ENCODE peak calls at places on chromosomes 16 and 17, in eight cellular contexts. Q is activated CD8-positive, alpha-beta memory T cell treated with anti-CD3 and anti-CD28 coated beads for 4 hours; J is M059J; Y is fibroblast of lung; I is uterus; E is stimulated activated CD4-positive, alpha-beta T cell treated with anti-CD3 and anti-CD28 coated beads, Interleukin-1b, Interleukin-23, amount 100 ng/mL, for 1 hour; B is fibroblast of villous mesenchyme; H is T-helper 1 cell. D is an unnamed sample.

GRCh38 chr16:50449800-50450199 is 81.0 kb upstream of the BRD7 start:
- DNase-seq in E (no peak), Y (no peak), H (no peak), I (no peak), Q (no peak), B (no peak), J (no peak), D (no peak)

GRCh38 chr17:62781826-62782225 is 26.3 kb downstream of the MARCHF10 start:
- DNase-seq in H (no peak), B (peak; percentile 51), E (no peak), J (no peak), Y (peak; percentile 55), I (no peak), Q (no peak), D (no peak)

GRCh38 chr16:66695935-66696668 is 441 bp downstream of the CMTM4 start:
- DNase-seq in H (peak; percentile 9), I (peak; percentile 19), J (peak; percentile 34), B (no peak), Q (no peak), E (no peak), Y (no peak), D (peak; percentile 59)

GRCh38 chr16:72666267-72666666 is 381.7 kb downstream of the ZFHX3 start:
- DNase-seq in I (no peak), Y (no peak), E (no peak), J (no peak), B (no peak), Q (no peak), H (no peak), D (no peak)

GRCh38 chr16:84526794-84527485 is 22.5 kb upstream of the MEAK7 start:
- DNase-seq in Q (no peak), H (no peak), Y (peak; percentile 85), B (peak; percentile 35), J (peak; percentile 77), E (no peak), I (peak; percentile 43), D (no peak)

GRCh38 chr16:87847785-87848675 is 21.3 kb downstream of the SLC7A5 start:
- DNase-seq in B (no peak), H (no peak), Q (no peak), I (no peak), Y (no peak), E (no peak), J (no peak), D (no peak)

GRCh38 chr16:82735696-82736095 is 108.9 kb downstream of the CDH13 start:
- DNase-seq in J (peak; percentile 59), E (no peak), I (no peak), B (peak; percentile 81), Q (no peak), Y (peak; percentile 80), H (no peak), D (no peak)

GRCh38 chr17:63443053-63443452 is 3.1 kb downstream of the CYB561 start:
- DNase-seq in H (no peak), B (no peak), Q (no peak), E (no peak), J (no peak), I (no peak), Y (no peak), D (no peak)

GRCh38 chr17:51013322-51013721 is 107.3 kb downstream of the SPAG9 start:
- DNase-seq in I (no peak), Y (no peak), H (no peak), Q (no peak), J (no peak), E (no peak), B (no peak), D (no peak)

GRCh38 chr17:45246861-45247428 is 14.9 kb downstream of the SPATA32 start:
- DNase-seq in J (no peak), E (no peak), Y (peak; percentile 23), B (no peak), I (no peak), H (no peak), Q (no peak), D (no peak)

GRCh38 chr16:79469999-79470398 is 130.5 kb downstream of the MAF start:
- DNase-seq in Q (no peak), B (no peak), I (peak; percentile 13), E (no peak), Y (no peak), J (no peak), H (no peak), D (no peak)

GRCh38 chr17:14205992-14206461 is 30.6 kb downstream of the CDRT15 start:
- DNase-seq in B (no peak), J (peak; percentile 97), I (no peak), Y (no peak), E (peak; percentile 39), H (peak; percentile 88), Q (peak; percentile 46), D (peak; percentile 54)

GRCh38 chr17:5557485-5557884 is 26.8 kb downstream of the NLRP1 start:
- DNase-seq in Y (peak; percentile 56), I (no peak), B (peak; percentile 38), J (peak; percentile 50), E (no peak), Q (no peak), H (no peak), D (no peak)

GRCh38 chr16:56204836-56205235 is 13.5 kb downstream of the GNAO1 start:
- DNase-seq in J (no peak), E (no peak), Y (no peak), H (no peak), B (no peak), I (no peak), Q (no peak), D (no peak)

GRCh38 chr16:89365044-89365467 is 125.3 kb downstream of the ANKRD11 start:
- DNase-seq in H (no peak), I (no peak), E (no peak), Q (no peak), J (peak; percentile 87), Y (peak; percentile 86), B (peak; percentile 82), D (no peak)

GRCh38 chr17:21283482-21284318 is 811 bp upstream of the MAP2K3 start:
- DNase-seq in E (no peak), Q (no peak), B (no peak), I (no peak), J (peak; percentile 18), Y (peak; percentile 58), H (no peak), D (no peak)

GRCh38 chr17:53278466-53278865 is 544.3 kb upstream of the KIF2B start:
- DNase-seq in Q (no peak), Y (no peak), I (no peak), E (no peak), B (no peak), H (no peak), J (no peak), D (no peak)

GRCh38 chr17:77180503-77181330 is 39.9 kb downstream of the SEC14L1 start:
- DNase-seq in H (no peak), E (no peak), B (no peak), I (no peak), Q (no peak), J (no peak), Y (no peak), D (no peak)

GRCh38 chr16:75254359-75254837 is 3.0 kb upstream of the BCAR1 start:
- DNase-seq in B (peak; percentile 97), Y (peak; percentile 60), I (peak; percentile 33), J (peak; percentile 74), E (no peak), Q (no peak), H (no peak), D (no peak)

GRCh38 chr16:87829123-87829980 is 40.0 kb downstream of the SLC7A5 start:
- DNase-seq in H (no peak), Q (no peak), I (no peak), B (no peak), E (no peak), Y (no peak), J (no peak), D (no peak)

GRCh38 chr16:59543641-59544040 is 809.5 kb upstream of the GOT2 start:
- DNase-seq in E (no peak), I (no peak), J (peak; percentile 87), B (no peak), H (no peak), Y (peak; percentile 96), Q (no peak), D (no peak)

GRCh38 chr17:11005940-11006339 is 168.1 kb upstream of the PIRT start:
- DNase-seq in E (no peak), I (no peak), B (no peak), H (no peak), J (no peak), Q (no peak), Y (no peak), D (no peak)

GRCh38 chr17:59355030-59355694 is 23.7 kb downstream of the YPEL2 start:
- DNase-seq in B (no peak), I (no peak), Y (no peak), H (no peak), Q (no peak), E (no peak), J (peak; percentile 56), D (no peak)

GRCh38 chr17:50799582-50799981 is 32.3 kb upstream of the ANKRD40CL start:
- DNase-seq in E (no peak), I (no peak), H (no peak), B (no peak), J (no peak), Q (no peak), Y (no peak), D (no peak)

GRCh38 chr17:49836111-49837030 is 11.5 kb downstream of the TAC4 start:
- DNase-seq in Y (peak; percentile 88), B (peak; percentile 21), H (no peak), E (no peak), J (peak; percentile 71), Q (no peak), I (no peak), D (no peak)

GRCh38 chr17:69557339-69557738 is 142.8 kb downstream of the MAP2K6 start:
- DNase-seq in E (no peak), Q (no peak), J (no peak), I (no peak), B (no peak), Y (no peak), H (no peak), D (no peak)

GRCh38 chr16:80147021-80147680 is 393.6 kb upstream of the DYNLRB2 start:
- DNase-seq in H (no peak), Y (peak; percentile 33), J (peak; percentile 13), B (no peak), E (no peak), I (no peak), Q (no peak), D (no peak)

GRCh38 chr16:29810699-29811169 is 1.3 kb upstream of the PRRT2 start:
- DNase-seq in E (no peak), I (no peak), J (no peak), Q (no peak), Y (no peak), B (no peak), H (no peak), D (no peak)

GRCh38 chr17:37744633-37744927 is 279 bp downstream of the HNF1B start:
- DNase-seq in H (no peak), B (no peak), J (no peak), I (no peak), Q (no peak), Y (no peak), E (no peak), D (no peak)

GRCh38 chr16:77584205-77584859 is 138.0 kb upstream of the NUDT7 start:
- DNase-seq in B (peak; percentile 76), I (peak; percentile 60), H (peak; percentile 32), J (peak; percentile 70), Y (peak; percentile 58), E (no peak), Q (no peak), D (peak; percentile 55)

GRCh38 chr16:50583211-50583610 is 35.0 kb downstream of the NKD1 start:
- DNase-seq in I (no peak), J (no peak), Q (no peak), B (no peak), E (no peak), H (no peak), Y (no peak), D (no peak)

GRCh38 chr16:10009691-10010090 is 172.5 kb downstream of the GRIN2A start:
- DNase-seq in H (no peak), E (no peak), J (no peak), Y (no peak), Q (no peak), B (no peak), I (no peak), D (no peak)

GRCh38 chr16:35735403-35736251 is 2276.2 kb downstream of the TP53TG3F start:
- DNase-seq in H (no peak), Y (no peak), B (no peak), E (no peak), I (no peak), J (no peak), Q (no peak), D (no peak)

GRCh38 chr16:88977845-88978607 is 1.0 kb upstream of the CBFA2T3 start:
- DNase-seq in Y (no peak), B (no peak), H (no peak), J (no peak), I (no peak), Q (no peak), E (no peak), D (no peak)